ENCODE peak calls at places on chromosomes 4 and X, in five cellular contexts. C is H9, W is MM.1S, H is neural progenitor cell, K is hepatocyte. U is an unnamed sample.

GRCh38 chr4:11693693-11694092 is 265.0 kb upstream of the HS3ST1 start:
- DNase-seq in C (no peak), W (no peak), H (no peak), K (no peak), U (no peak)

GRCh38 chr4:80086296-80086695 is 13.3 kb upstream of the ANTXR2 start:
- DNase-seq in C (no peak), W (no peak), H (no peak), K (no peak), U (no peak)

GRCh38 chrX:151902813-151903591 is 9.7 kb upstream of the MAGEA4 start:
- DNase-seq in C (no peak), W (no peak), H (no peak), K (peak; percentile 71), U (peak; percentile 90)

GRCh38 chr4:81607947-81608346 is 136.2 kb upstream of the RASGEF1B start:
- DNase-seq in C (no peak), W (no peak), H (no peak), K (no peak), U (peak; percentile 41)

GRCh38 chr4:151012836-151013235 is 2.2 kb downstream of the LRBA start:
- DNase-seq in C (no peak), W (no peak), H (peak; percentile 36), K (peak; percentile 56), U (no peak)

GRCh38 chr4:25908491-25908901 is 5.5 kb upstream of the SMIM20 start:
- DNase-seq in C (no peak), W (no peak), H (no peak), K (peak; percentile 60), U (peak; percentile 96)

GRCh38 chrX:2488621-2489285 is 12.0 kb downstream of the DHRSX start:
- DNase-seq in C (no peak), W (no peak), H (no peak), K (no peak), U (no peak)

GRCh38 chr4:115687356-115687755 is 573.9 kb upstream of the NDST4 start:
- DNase-seq in C (no peak), W (no peak), H (no peak), K (no peak), U (no peak)

GRCh38 chr4:123244233-123244632 is 152.4 kb upstream of the SPRY1 start:
- DNase-seq in C (no peak), W (no peak), H (peak; percentile 10), K (no peak), U (no peak)

GRCh38 chr4:57061395-57061794 is 48.8 kb downstream of the IGFBP7 start:
- DNase-seq in C (no peak), W (no peak), H (no peak), K (no peak), U (peak; percentile 39)

GRCh38 chrX:150568320-150569154 is at the start of gene MTM1:
- DNase-seq in C (peak; percentile 97), W (peak; percentile 95), H (peak; percentile 97), K (peak; percentile 96), U (peak; percentile 95)

GRCh38 chr4:122765702-122766352 is 33.3 kb downstream of the BBS12 start:
- DNase-seq in C (no peak), W (no peak), H (no peak), K (peak; percentile 26), U (peak; percentile 94)

GRCh38 chrX:12949927-12950656 is 24.8 kb upstream of the TMSB4X start:
- DNase-seq in C (no peak), W (peak; percentile 63), H (no peak), K (peak; percentile 72), U (peak; percentile 90)

GRCh38 chr4:1383728-1384591 is 22.3 kb downstream of the NKX1-1 start:
- DNase-seq in C (no peak), W (no peak), H (no peak), K (no peak), U (no peak)

GRCh38 chrX:68462653-68463052 is 29.4 kb upstream of the OPHN1 start:
- DNase-seq in C (peak; percentile 28), W (peak; percentile 40), H (peak; percentile 35), K (peak; percentile 19), U (peak; percentile 52)

GRCh38 chrX:41779058-41779564 is 55.1 kb downstream of the GPR82 start:
- DNase-seq in C (no peak), W (no peak), H (no peak), K (peak; percentile 9), U (peak; percentile 59)

GRCh38 chr4:159272341-159273125 is 169.7 kb downstream of the RAPGEF2 start:
- DNase-seq in C (no peak), W (no peak), H (no peak), K (no peak), U (no peak)

GRCh38 chr4:40688446-40689095 is 58.9 kb upstream of the RBM47 start:
- DNase-seq in C (no peak), W (no peak), H (no peak), K (no peak), U (no peak)

GRCh38 chrX:75038925-75039324 is 113.7 kb upstream of the NEXMIF start:
- DNase-seq in C (no peak), W (no peak), H (peak; percentile 2), K (no peak), U (peak; percentile 18)

GRCh38 chrX:25198253-25198652 is 182.5 kb upstream of the ARX start:
- DNase-seq in C (no peak), W (no peak), H (no peak), K (no peak), U (no peak)

GRCh38 chrX:101252634-101253033 is 33.0 kb downstream of the DRP2 start:
- DNase-seq in C (no peak), W (no peak), H (no peak), K (no peak), U (peak; percentile 59)

GRCh38 chr4:3346146-3346545 is 53.3 kb downstream of the RGS12 start:
- DNase-seq in C (no peak), W (peak; percentile 56), H (peak; percentile 76), K (peak; percentile 85), U (peak; percentile 85)

GRCh38 chr4:148514581-148514980 is 72.4 kb upstream of the NR3C2 start:
- DNase-seq in C (no peak), W (no peak), H (no peak), K (no peak), U (no peak)

GRCh38 chrX:16754019-16754418 is 32.2 kb upstream of the TXLNG start:
- DNase-seq in C (no peak), W (no peak), H (peak; percentile 49), K (no peak), U (no peak)

GRCh38 chr4:181802207-181802606 is 441.0 kb upstream of the TENM3 start:
- DNase-seq in C (no peak), W (no peak), H (no peak), K (no peak), U (no peak)

GRCh38 chr4:94344457-94344856 is 1.8 kb upstream of the HPGDS start:
- DNase-seq in C (no peak), W (no peak), H (no peak), K (no peak), U (no peak)

GRCh38 chrX:96611619-96612362 is 72.9 kb upstream of the DIAPH2 start:
- DNase-seq in C (no peak), W (no peak), H (peak; percentile 18), K (no peak), U (peak; percentile 65)

DNA sequence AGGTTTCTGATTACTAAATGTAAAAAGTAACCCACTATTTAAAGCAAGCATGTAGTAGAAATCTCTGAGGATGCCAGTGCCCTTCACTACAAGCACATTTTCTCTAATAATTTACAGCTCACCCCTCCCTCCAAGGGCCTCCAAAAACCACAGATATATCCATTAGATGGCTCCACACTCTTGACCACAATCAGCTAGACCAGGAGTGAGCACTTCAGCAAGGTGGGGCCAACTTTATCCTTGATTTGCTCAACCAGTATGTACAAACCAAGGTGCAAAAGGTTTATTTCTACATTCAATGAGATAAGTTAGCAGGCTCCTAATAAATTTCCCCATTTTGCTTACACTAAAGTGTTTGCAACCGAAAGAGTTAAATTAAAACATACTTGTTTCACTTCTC is 35.8 kb downstream of the RFC1 start:
- DNase-seq in C (no peak), W (no peak), H (no peak), K (no peak), U (no peak)
- H3K79me2 ChIP-seq in C (no peaks in the 10 kb centered on the region), W (peaks cover 85% of the 10 kb centered on the region), H (peaks cover 64% of the 10 kb centered on the region), K (peaks cover 68% of the 10 kb centered on the region), U (peaks cover 86% of the 10 kb centered on the region)

GRCh38 chr4:6804082-6804752 is 21.7 kb downstream of the KIAA0232 start:
- DNase-seq in C (no peak), W (no peak), H (no peak), K (no peak), U (no peak)

GRCh38 chr4:6803246-6803645 is 20.7 kb downstream of the KIAA0232 start:
- DNase-seq in C (no peak), W (no peak), H (no peak), K (no peak), U (no peak)

GRCh38 chr4:6811165-6811564 is 28.6 kb downstream of the KIAA0232 start:
- DNase-seq in C (no peak), W (no peak), H (no peak), K (no peak), U (no peak)

GRCh38 chr4:6806924-6807676 is 24.6 kb downstream of the KIAA0232 start:
- DNase-seq in C (no peak), W (no peak), H (no peak), K (no peak), U (peak; percentile 18)

GRCh38 chr4:6808259-6808658 is 25.7 kb downstream of the KIAA0232 start:
- DNase-seq in C (no peak), W (no peak), H (no peak), K (no peak), U (no peak)
- H3K79me2 ChIP-seq in C (peaks cover 3% of the 10 kb centered on the region), W (peaks cover 54% of the 10 kb centered on the region), H (peaks cover 100% of the 10 kb centered on the region), K (peaks cover 99% of the 10 kb centered on the region), U (peaks cover 100% of the 10 kb centered on the region)

GRCh38 chr4:108149588-108150380 is 18.9 kb downstream of the LEF1 start:
- DNase-seq in C (no peak), W (no peak), H (no peak), K (no peak), U (peak; percentile 43)
- H3K79me2 ChIP-seq in C (no peaks in the 10 kb centered on the region), W (peaks cover 52% of the 10 kb centered on the region), H (no peaks in the 10 kb centered on the region), K (no peaks in the 10 kb centered on the region), U (no peaks in the 10 kb centered on the region)

GRCh38 chr4:184815046-184815877 is 10.5 kb downstream of the ACSL1 start:
- DNase-seq in C (peak; percentile 40), W (peak; percentile 62), H (peak; percentile 34), K (peak; percentile 92), U (peak; percentile 80)

GRCh38 chr4:184819786-184820185 is 6.0 kb downstream of the ACSL1 start:
- DNase-seq in C (no peak), W (no peak), H (no peak), K (no peak), U (no peak)

GRCh38 chr4:184817494-184818215 is 8.1 kb downstream of the ACSL1 start:
- DNase-seq in C (no peak), W (no peak), H (no peak), K (no peak), U (no peak)

GRCh38 chr4:184816962-184817361 is 8.8 kb downstream of the ACSL1 start:
- DNase-seq in C (no peak), W (no peak), H (no peak), K (no peak), U (no peak)

DNA sequence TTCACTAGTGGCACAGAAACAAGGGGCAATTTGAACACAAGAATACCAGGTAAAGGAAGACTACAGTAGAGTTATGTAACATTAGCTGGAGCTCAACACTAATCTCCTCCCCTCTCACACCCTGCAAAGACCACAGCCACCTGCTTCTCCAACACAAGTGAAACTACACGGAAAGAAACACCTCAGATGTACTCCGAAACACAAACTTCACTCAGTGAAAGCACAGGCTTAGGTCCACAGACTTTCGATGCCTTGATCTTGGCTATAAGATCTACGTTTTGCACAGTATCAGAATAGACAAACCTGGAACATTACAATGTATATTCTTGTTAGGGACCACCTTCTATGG is 7.6 kb downstream of the ACSL1 start:
- DNase-seq in C (no peak), W (peak; percentile 78), H (no peak), K (no peak), U (no peak)
- H3K79me2 ChIP-seq in C (no peaks in the 10 kb centered on the region), W (peaks cover 17% of the 10 kb centered on the region), H (no peaks in the 10 kb centered on the region), K (peaks cover 71% of the 10 kb centered on the region), U (peaks cover 48% of the 10 kb centered on the region)